ENCODE peak calls at places on chromosome 11, in four cellular contexts. One of them, this sample, is unnamed.
A peak's percentile ranks its signal among the peaks of the same experiment; 100 is the strongest.

GRCh38 chr11:83249972-83250593 is 36.1 kb downstream of the CCDC90B start:
- DNase-seq in CD4-positive, alpha-beta T cell: no peak
- DNase-seq in stimulated activated CD8-positive, alpha-beta memory T cell treated with anti-CD3 and anti-CD28 coated beads, Interleukin-15, amount 100 ng/mL, for 4 hours: no peak
- DNase-seq in stomach: no peak
- DNase-seq in this sample: no peak

GRCh38 chr11:46099973-46100335 is 21.3 kb downstream of the PHF21A start:
- DNase-seq in stimulated activated CD8-positive, alpha-beta memory T cell treated with anti-CD3 and anti-CD28 coated beads, Interleukin-15, amount 100 ng/mL, for 4 hours: no peak
- DNase-seq in stomach: no peak
- DNase-seq in CD4-positive, alpha-beta T cell: no peak
- DNase-seq in this sample: no peak

GRCh38 chr11:2302280-2302843 is 549 bp downstream of the TSPAN32 start:
- DNase-seq in stimulated activated CD8-positive, alpha-beta memory T cell treated with anti-CD3 and anti-CD28 coated beads, Interleukin-15, amount 100 ng/mL, for 4 hours: no peak
- DNase-seq in stomach: no peak
- DNase-seq in CD4-positive, alpha-beta T cell: no peak
- DNase-seq in this sample: no peak

GRCh38 chr11:75262961-75263852 is 22.6 kb downstream of the TPBGL start:
- DNase-seq in CD4-positive, alpha-beta T cell: no peak
- DNase-seq in stomach: no peak
- DNase-seq in stimulated activated CD8-positive, alpha-beta memory T cell treated with anti-CD3 and anti-CD28 coated beads, Interleukin-15, amount 100 ng/mL, for 4 hours: no peak
- DNase-seq in this sample: no peak

GRCh38 chr11:73004088-73004487 is 138.0 kb downstream of the FCHSD2 start:
- DNase-seq in stimulated activated CD8-positive, alpha-beta memory T cell treated with anti-CD3 and anti-CD28 coated beads, Interleukin-15, amount 100 ng/mL, for 4 hours: no peak
- DNase-seq in stomach: no peak
- DNase-seq in CD4-positive, alpha-beta T cell: no peak
- DNase-seq in this sample: no peak

GRCh38 chr11:126606484-126606883 is 251.0 kb downstream of the ST3GAL4 start:
- DNase-seq in CD4-positive, alpha-beta T cell: no peak
- DNase-seq in stimulated activated CD8-positive, alpha-beta memory T cell treated with anti-CD3 and anti-CD28 coated beads, Interleukin-15, amount 100 ng/mL, for 4 hours: no peak
- DNase-seq in stomach: no peak
- DNase-seq in this sample: no peak

GRCh38 chr11:75199412-75199955 is 41.1 kb upstream of the TPBGL start:
- DNase-seq in stomach: no peak
- DNase-seq in stimulated activated CD8-positive, alpha-beta memory T cell treated with anti-CD3 and anti-CD28 coated beads, Interleukin-15, amount 100 ng/mL, for 4 hours: no peak
- DNase-seq in CD4-positive, alpha-beta T cell: no peak
- DNase-seq in this sample: no peak

GRCh38 chr11:112310414-112310813 is 49.8 kb upstream of the PLET1 start:
- DNase-seq in stimulated activated CD8-positive, alpha-beta memory T cell treated with anti-CD3 and anti-CD28 coated beads, Interleukin-15, amount 100 ng/mL, for 4 hours: no peak
- DNase-seq in CD4-positive, alpha-beta T cell: no peak
- DNase-seq in stomach: no peak
- DNase-seq in this sample: no peak

GRCh38 chr11:39651857-39652461 is 1807.5 kb downstream of the LRRC4C start:
- DNase-seq in CD4-positive, alpha-beta T cell: no peak
- DNase-seq in stimulated activated CD8-positive, alpha-beta memory T cell treated with anti-CD3 and anti-CD28 coated beads, Interleukin-15, amount 100 ng/mL, for 4 hours: no peak
- DNase-seq in stomach: no peak
- DNase-seq in this sample: no peak

GRCh38 chr11:94934362-94934761 is 39.0 kb downstream of the CWC15 start:
- DNase-seq in stomach: no peak
- DNase-seq in CD4-positive, alpha-beta T cell: no peak
- DNase-seq in stimulated activated CD8-positive, alpha-beta memory T cell treated with anti-CD3 and anti-CD28 coated beads, Interleukin-15, amount 100 ng/mL, for 4 hours: no peak
- DNase-seq in this sample: no peak

GRCh38 chr11:33268945-33269567 is 11.9 kb downstream of the HIPK3 start:
- DNase-seq in stimulated activated CD8-positive, alpha-beta memory T cell treated with anti-CD3 and anti-CD28 coated beads, Interleukin-15, amount 100 ng/mL, for 4 hours: no peak
- DNase-seq in CD4-positive, alpha-beta T cell: no peak
- DNase-seq in stomach: no peak
- DNase-seq in this sample: no peak

GRCh38 chr11:69352715-69353325 is 58.9 kb downstream of the MYEOV start:
- DNase-seq in stomach: peak; percentile 23
- DNase-seq in CD4-positive, alpha-beta T cell: no peak
- DNase-seq in stimulated activated CD8-positive, alpha-beta memory T cell treated with anti-CD3 and anti-CD28 coated beads, Interleukin-15, amount 100 ng/mL, for 4 hours: no peak
- DNase-seq in this sample: no peak

GRCh38 chr11:19816040-19816439 is 103.4 kb downstream of the NAV2 start:
- DNase-seq in stomach: no peak
- DNase-seq in CD4-positive, alpha-beta T cell: no peak
- DNase-seq in stimulated activated CD8-positive, alpha-beta memory T cell treated with anti-CD3 and anti-CD28 coated beads, Interleukin-15, amount 100 ng/mL, for 4 hours: no peak
- DNase-seq in this sample: no peak

GRCh38 chr11:21144556-21144955 is 475.2 kb downstream of the NELL1 start:
- DNase-seq in stimulated activated CD8-positive, alpha-beta memory T cell treated with anti-CD3 and anti-CD28 coated beads, Interleukin-15, amount 100 ng/mL, for 4 hours: no peak
- DNase-seq in CD4-positive, alpha-beta T cell: no peak
- DNase-seq in stomach: no peak
- DNase-seq in this sample: no peak

GRCh38 chr11:37533087-37533486 is 935.1 kb upstream of the RAG2 start:
- DNase-seq in CD4-positive, alpha-beta T cell: no peak
- DNase-seq in stimulated activated CD8-positive, alpha-beta memory T cell treated with anti-CD3 and anti-CD28 coated beads, Interleukin-15, amount 100 ng/mL, for 4 hours: no peak
- DNase-seq in stomach: no peak
- DNase-seq in this sample: no peak

GRCh38 chr11:126544311-126545056 is 189.0 kb downstream of the ST3GAL4 start:
- DNase-seq in stomach: no peak
- DNase-seq in stimulated activated CD8-positive, alpha-beta memory T cell treated with anti-CD3 and anti-CD28 coated beads, Interleukin-15, amount 100 ng/mL, for 4 hours: no peak
- DNase-seq in CD4-positive, alpha-beta T cell: no peak
- DNase-seq in this sample: no peak

GRCh38 chr11:67347964-67348749 is 5.2 kb downstream of the POLD4 start:
- DNase-seq in CD4-positive, alpha-beta T cell: no peak
- DNase-seq in stomach: no peak
- DNase-seq in stimulated activated CD8-positive, alpha-beta memory T cell treated with anti-CD3 and anti-CD28 coated beads, Interleukin-15, amount 100 ng/mL, for 4 hours: no peak
- DNase-seq in this sample: no peak

GRCh38 chr11:126307706-126308105 is 3.8 kb downstream of the DCPS start:
- DNase-seq in CD4-positive, alpha-beta T cell: no peak
- DNase-seq in stomach: no peak
- DNase-seq in stimulated activated CD8-positive, alpha-beta memory T cell treated with anti-CD3 and anti-CD28 coated beads, Interleukin-15, amount 100 ng/mL, for 4 hours: no peak
- DNase-seq in this sample: no peak

GRCh38 chr11:67674442-67674871 is at the start of gene ALDH3B2:
- DNase-seq in CD4-positive, alpha-beta T cell: no peak
- DNase-seq in stimulated activated CD8-positive, alpha-beta memory T cell treated with anti-CD3 and anti-CD28 coated beads, Interleukin-15, amount 100 ng/mL, for 4 hours: no peak
- DNase-seq in stomach: peak; percentile 88
- DNase-seq in this sample: no peak

GRCh38 chr11:120807414-120808150 is 216.3 kb upstream of the TBCEL start:
- DNase-seq in stomach: no peak
- DNase-seq in CD4-positive, alpha-beta T cell: no peak
- DNase-seq in stimulated activated CD8-positive, alpha-beta memory T cell treated with anti-CD3 and anti-CD28 coated beads, Interleukin-15, amount 100 ng/mL, for 4 hours: no peak
- DNase-seq in this sample: no peak

GRCh38 chr11:2929511-2929879 is 275 bp upstream of the PHLDA2 start:
- DNase-seq in CD4-positive, alpha-beta T cell: no peak
- DNase-seq in stomach: peak; percentile 84
- DNase-seq in stimulated activated CD8-positive, alpha-beta memory T cell treated with anti-CD3 and anti-CD28 coated beads, Interleukin-15, amount 100 ng/mL, for 4 hours: no peak
- DNase-seq in this sample: peak; percentile 45

This sample was measured in activated gamma-delta T cell.